ENCODE peak calls at places on chromosomes 16 and 17, in six cellular contexts. One of them, this sample, is unnamed.
A peak's percentile ranks its signal among the peaks of the same experiment; 100 is the strongest.

GRCh38 chr16:17147942-17148341 is 322.8 kb downstream of the XYLT1 start:
- DNase-seq in MCF 10A: no peak
- DNase-seq in GM12891: no peak
- DNase-seq in HTR-8/SVneo: no peak
- DNase-seq in keratinocyte: no peak
- DNase-seq in fibroblast of lung: no peak
- DNase-seq in this sample: no peak

GRCh38 chr16:70460737-70461261 is 6.4 kb downstream of the FCSK start:
- DNase-seq in GM12891: no peak
- DNase-seq in MCF 10A: no peak
- DNase-seq in keratinocyte: no peak
- DNase-seq in HTR-8/SVneo: no peak
- DNase-seq in fibroblast of lung: no peak
- DNase-seq in this sample: no peak

GRCh38 chr17:73371285-73371684 is 59.5 kb upstream of the CDC42EP4 start:
- DNase-seq in fibroblast of lung: peak; percentile 92
- DNase-seq in HTR-8/SVneo: peak; percentile 38
- DNase-seq in GM12891: no peak
- DNase-seq in keratinocyte: no peak
- DNase-seq in MCF 10A: peak; percentile 48
- DNase-seq in this sample: no peak

GRCh38 chr17:43547189-43547550 is 1.0 kb upstream of the ETV4 start:
- DNase-seq in GM12891: no peak
- DNase-seq in fibroblast of lung: no peak
- DNase-seq in keratinocyte: no peak
- DNase-seq in HTR-8/SVneo: no peak
- DNase-seq in MCF 10A: no peak
- DNase-seq in this sample: no peak

GRCh38 chr16:56589141-56590039 is at the start of gene MT3:
- DNase-seq in MCF 10A: no peak
- DNase-seq in GM12891: no peak
- DNase-seq in HTR-8/SVneo: no peak
- DNase-seq in fibroblast of lung: peak; percentile 17
- DNase-seq in keratinocyte: no peak
- DNase-seq in this sample: peak; percentile 18

GRCh38 chr17:7060165-7060890 is 16.4 kb upstream of the SLC16A11 start:
- DNase-seq in HTR-8/SVneo: peak; percentile 73
- DNase-seq in fibroblast of lung: peak; percentile 95
- DNase-seq in MCF 10A: peak; percentile 90
- DNase-seq in GM12891: no peak
- DNase-seq in keratinocyte: peak; percentile 75
- DNase-seq in this sample: peak; percentile 73

GRCh38 chr16:31094088-31094423 is 541 bp downstream of the VKORC1 start:
- DNase-seq in fibroblast of lung: peak; percentile 7
- DNase-seq in keratinocyte: no peak
- DNase-seq in GM12891: no peak
- DNase-seq in MCF 10A: no peak
- DNase-seq in HTR-8/SVneo: no peak
- DNase-seq in this sample: no peak

GRCh38 chr17:57928898-57929297 is 26.3 kb downstream of the CUEDC1 start:
- DNase-seq in MCF 10A: no peak
- DNase-seq in GM12891: no peak
- DNase-seq in HTR-8/SVneo: no peak
- DNase-seq in fibroblast of lung: no peak
- DNase-seq in keratinocyte: no peak
- DNase-seq in this sample: no peak

GRCh38 chr16:83307206-83307990 is 500.4 kb upstream of the HSBP1 start:
- DNase-seq in HTR-8/SVneo: no peak
- DNase-seq in GM12891: no peak
- DNase-seq in MCF 10A: no peak
- DNase-seq in fibroblast of lung: no peak
- DNase-seq in keratinocyte: no peak
- DNase-seq in this sample: no peak

GRCh38 chr16:68287276-68288251 is 23.2 kb downstream of the SLC7A6OS start:
- DNase-seq in keratinocyte: no peak
- DNase-seq in GM12891: no peak
- DNase-seq in fibroblast of lung: peak; percentile 76
- DNase-seq in MCF 10A: peak; percentile 94
- DNase-seq in HTR-8/SVneo: peak; percentile 64
- DNase-seq in this sample: peak; percentile 44

GRCh38 chr17:59332890-59333377 is 1.5 kb downstream of the YPEL2 start:
- DNase-seq in MCF 10A: no peak
- DNase-seq in HTR-8/SVneo: no peak
- DNase-seq in keratinocyte: no peak
- DNase-seq in GM12891: no peak
- DNase-seq in fibroblast of lung: no peak
- DNase-seq in this sample: no peak

This sample was measured in LoVo.